ENCODE peak calls at places on chromosomes 7 and 10, in four cellular contexts. J, B, V and U are unnamed samples.

GRCh38 chr7:103317009-103317408 is 19.8 kb downstream of the PMPCB start:
- DNase-seq in J (no peak), B (no peak), V (no peak), U (no peak)

GRCh38 chr10:1368772-1369171 is 312.6 kb downstream of the WDR37 start:
- DNase-seq in J (peak), B (no peak), V (peak), U (peak)

GRCh38 chr7:99195867-99196266 is 12.0 kb downstream of the KPNA7 start:
- DNase-seq in J (no peak), B (no peak), V (no peak), U (no peak)

GRCh38 chr7:96927131-96927530 is 78.2 kb upstream of the DLX6 start:
- DNase-seq in J (no peak), B (no peak), V (no peak), U (no peak)

GRCh38 chr10:79604294-79604693 is 6.4 kb upstream of the SFTPA1 start:
- DNase-seq in J (no peak), B (no peak), V (no peak), U (no peak)

GRCh38 chr10:1631282-1631681 is 106.0 kb downstream of the ADARB2 start:
- DNase-seq in J (no peak), B (no peak), V (no peak), U (no peak)

GRCh38 chr10:87915406-87915805 is 52.0 kb downstream of the PTEN start:
- DNase-seq in J (no peak), B (no peak), V (no peak), U (no peak)

GRCh38 chr10:11576092-11576809 is 35.2 kb downstream of the USP6NL start:
- DNase-seq in J (no peak), B (no peak), V (no peak), U (no peak)

GRCh38 chr7:46360811-46361210 is 439.7 kb upstream of the IGFBP3 start:
- DNase-seq in J (no peak), B (no peak), V (no peak), U (no peak)

GRCh38 chr7:84085147-84085546 is 109.4 kb downstream of the SEMA3A start:
- DNase-seq in J (no peak), B (no peak), V (peak), U (no peak)

GRCh38 chr10:91238191-91238590 is 17.7 kb downstream of the PCGF5 start:
- DNase-seq in J (no peak), B (no peak), V (no peak), U (no peak)

GRCh38 chr10:68725016-68725415 is 4.0 kb downstream of the CCAR1 start:
- DNase-seq in J (no peak), B (no peak), V (no peak), U (no peak)

GRCh38 chr7:151461096-151461941 is 21.4 kb upstream of the CRYGN start:
- DNase-seq in J (no peak), B (no peak), V (no peak), U (no peak)

GRCh38 chr7:151457534-151457933 is 17.6 kb upstream of the CRYGN start:
- DNase-seq in J (no peak), B (no peak), V (no peak), U (no peak)

GRCh38 chr7:151460474-151460855 is 20.5 kb upstream of the CRYGN start:
- DNase-seq in J (no peak), B (no peak), V (no peak), U (no peak)

GRCh38 chr7:151461942-151462230 is 21.9 kb upstream of the CRYGN start:
- DNase-seq in J (no peak), B (no peak), V (no peak), U (no peak)

DNA sequence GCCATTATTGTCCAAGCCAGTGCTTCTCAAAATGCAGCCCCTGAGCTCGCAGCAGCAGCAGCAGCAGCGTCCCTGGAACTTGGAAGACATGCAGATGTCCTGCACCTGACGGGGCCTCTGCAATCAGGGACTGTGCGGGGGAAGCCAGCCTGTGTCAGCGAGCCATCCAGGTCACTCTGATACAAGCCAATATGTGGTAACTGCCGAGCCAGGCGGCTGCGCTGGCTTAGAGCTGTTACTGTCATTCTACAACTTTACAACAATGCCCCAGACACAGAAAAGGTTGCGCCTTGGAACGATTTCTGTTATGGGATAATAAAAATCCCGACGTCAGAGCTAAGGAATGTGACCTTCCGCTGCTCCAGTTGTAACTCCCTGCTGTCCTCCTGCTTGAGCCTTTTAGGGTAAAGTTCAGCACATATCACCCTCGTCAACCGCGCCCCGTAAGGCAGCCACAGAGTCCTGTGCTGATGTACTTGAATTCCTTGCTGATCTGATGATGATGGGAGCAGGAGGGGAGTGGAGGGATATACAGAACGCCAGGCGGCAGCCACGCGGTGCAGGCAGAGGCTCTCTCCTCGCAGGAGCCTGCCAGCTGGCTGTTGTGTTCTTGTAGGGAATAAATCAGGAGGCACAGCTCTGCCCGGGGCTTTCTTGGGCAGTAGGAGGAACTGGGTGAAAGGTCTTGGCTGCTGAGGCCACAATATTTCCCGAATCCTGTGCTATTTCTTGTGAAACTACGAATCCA is 20.0 kb upstream of the CRYGN start:
- DNase-seq in J (no peak), B (no peak), V (peak), U (peak)
- TF ChIP-seq FOXM1 in J (no peak), B (no peak), V (no peak), U (no peak)

DNA sequence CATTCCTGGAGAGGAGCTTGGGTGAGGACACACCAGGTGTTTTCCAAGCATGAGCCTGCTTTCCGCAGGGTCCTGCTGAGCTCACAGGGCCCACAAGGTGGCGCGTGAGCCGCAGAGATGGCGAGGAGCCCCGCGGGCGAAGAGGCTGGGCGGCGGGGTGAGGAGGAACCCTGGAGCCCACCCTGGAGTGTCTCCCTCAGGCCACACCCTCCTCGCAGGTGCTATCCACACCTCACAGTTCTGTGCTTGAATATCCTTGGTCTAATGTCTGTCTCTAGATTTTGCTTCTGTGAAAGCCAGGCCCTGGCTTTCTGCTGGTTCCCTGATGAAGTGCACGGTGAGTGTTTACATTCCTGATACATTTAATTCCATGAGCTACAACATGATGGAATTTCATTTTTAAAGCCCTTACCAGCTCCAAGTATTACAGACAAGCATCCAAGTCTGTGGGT is 433.6 kb downstream of the ACTR3B start:
- DNase-seq in J (peak), B (no peak), V (peak), U (peak)
- TF ChIP-seq ZBTB33 in J (no peak), B (no peak), V (no peak), U (no peak)

GRCh38 chr7:17490825-17491224 is 192.4 kb downstream of the AHR start:
- DNase-seq in J (no peak), B (no peak), V (no peak), U (no peak)

GRCh38 chr7:17487343-17487742 is 188.9 kb downstream of the AHR start:
- DNase-seq in J (no peak), B (no peak), V (no peak), U (no peak)

GRCh38 chr7:17488829-17489228 is 190.4 kb downstream of the AHR start:
- DNase-seq in J (no peak), B (no peak), V (no peak), U (no peak)

GRCh38 chr7:17492437-17492836 is 194.0 kb downstream of the AHR start:
- DNase-seq in J (no peak), B (peak), V (no peak), U (no peak)

DNA sequence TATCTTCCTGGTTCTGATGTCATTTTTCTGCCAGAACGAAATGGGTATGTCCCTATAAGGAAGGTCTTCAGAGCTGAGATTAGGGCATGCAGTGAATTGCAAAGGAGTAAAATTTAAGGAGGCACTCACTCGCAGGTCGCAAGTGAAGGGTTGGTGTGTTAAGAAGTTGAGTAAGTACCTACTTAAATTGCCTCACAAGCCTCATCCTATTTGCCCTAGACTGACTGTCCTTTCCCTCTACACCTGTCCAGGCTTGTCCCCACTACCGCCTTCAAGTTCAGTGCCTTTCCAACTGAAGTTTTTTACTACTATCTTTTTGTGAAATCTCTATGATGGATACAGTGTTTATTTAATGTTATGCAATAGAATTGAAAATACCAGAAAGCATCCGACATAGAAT is 191.5 kb downstream of the AHR start:
- DNase-seq in J (no peak), B (no peak), V (no peak), U (no peak)
- TF ChIP-seq FOXM1 in J (no peak), B (no peak), V (no peak), U (no peak)

GRCh38 chr7:143512488-143513340 is 35.0 kb downstream of the TAS2R41 start:
- DNase-seq in J (no peak), B (no peak), V (no peak), U (no peak)

GRCh38 chr7:143514995-143515735 is 37.5 kb downstream of the TAS2R41 start:
- DNase-seq in J (no peak), B (no peak), V (no peak), U (no peak)

GRCh38 chr7:143514487-143514886 is 36.8 kb downstream of the TAS2R41 start:
- DNase-seq in J (no peak), B (no peak), V (no peak), U (no peak)

GRCh38 chr7:143510854-143511592 is 33.4 kb downstream of the TAS2R41 start:
- DNase-seq in J (no peak), B (no peak), V (no peak), U (no peak)

GRCh38 chr7:143511593-143512047 is 33.9 kb downstream of the TAS2R41 start:
- DNase-seq in J (no peak), B (no peak), V (no peak), U (no peak)
- TF ChIP-seq ZBTB33 in J (no peak), B (no peak), V (no peak), U (no peak)

DNA sequence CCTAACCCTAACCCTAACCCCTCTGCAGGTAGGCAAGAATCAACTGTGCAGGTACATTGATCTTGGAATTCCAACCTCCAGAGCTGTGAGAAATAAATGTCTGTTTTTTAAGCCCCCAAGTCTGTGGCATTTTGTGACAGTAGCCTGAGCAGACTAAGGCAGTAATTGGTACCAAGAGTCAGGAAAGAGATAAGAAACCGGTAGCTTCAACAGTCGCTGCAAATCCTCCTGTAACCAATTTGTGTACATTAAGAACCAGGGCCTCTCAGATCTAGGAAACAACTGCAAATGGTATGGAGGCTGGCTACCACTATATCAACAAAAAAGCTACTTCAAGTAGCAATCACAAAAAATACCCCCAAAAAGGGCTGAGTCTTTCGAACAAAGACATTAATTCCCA is 67.3 kb downstream of the DOCK4 start:
- DNase-seq in J (no peak), B (no peak), V (no peak), U (no peak)
- TF ChIP-seq FOXM1 in J (no peak), B (no peak), V (no peak), U (no peak)

DNA sequence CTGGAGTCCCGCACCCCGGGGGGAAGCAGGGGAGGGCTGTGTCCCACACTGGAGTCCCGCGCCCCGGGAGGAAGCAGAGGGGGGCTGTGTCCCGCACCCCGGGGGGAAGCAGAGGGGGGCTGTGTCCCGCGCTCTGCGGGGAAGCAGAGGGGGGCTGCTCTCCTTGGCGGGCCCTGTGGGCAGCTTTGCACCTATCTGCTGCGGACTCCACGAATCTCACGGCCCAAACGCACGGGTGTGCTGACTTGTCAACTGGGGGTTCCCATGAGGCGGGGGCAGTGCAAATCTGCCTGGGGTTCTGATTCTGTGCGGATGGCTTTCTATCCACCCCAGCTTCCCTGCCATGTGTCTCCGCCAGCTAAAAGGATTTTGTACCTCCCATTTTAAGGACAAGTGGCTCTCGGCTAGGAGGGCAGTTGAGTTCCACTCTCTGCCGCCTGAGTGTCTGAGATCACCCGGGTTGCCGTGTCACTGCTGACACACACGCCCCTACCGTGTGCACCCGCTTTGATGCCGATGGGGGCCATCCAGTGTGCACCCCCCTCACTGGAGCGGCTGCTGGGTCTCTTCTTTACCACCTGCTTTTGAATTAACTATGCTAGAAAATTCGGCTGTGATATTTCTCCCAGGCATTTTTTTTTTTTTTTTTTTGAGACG is 20.5 kb downstream of the GPER1 start:
- DNase-seq in J (no peak), B (no peak), V (no peak), U (no peak)
- TF ChIP-seq ZBTB33 in J (no peak), B (no peak), V (no peak), U (no peak)

GRCh38 chr10:110558034-110558433 is 9.5 kb upstream of the SMC3 start:
- DNase-seq in J (no peak), B (no peak), V (no peak), U (no peak)

GRCh38 chr10:110561292-110561691 is 6.2 kb upstream of the SMC3 start:
- DNase-seq in J (no peak), B (no peak), V (no peak), U (no peak)

GRCh38 chr10:110556993-110557601 is 10.4 kb upstream of the SMC3 start:
- DNase-seq in J (peak), B (no peak), V (peak), U (peak)

GRCh38 chr10:110562348-110562747 is 5.1 kb upstream of the SMC3 start:
- DNase-seq in J (no peak), B (no peak), V (no peak), U (no peak)

GRCh38 chr10:110560012-110560411 is 7.5 kb upstream of the SMC3 start:
- DNase-seq in J (no peak), B (no peak), V (no peak), U (no peak)
- TF ChIP-seq FOXM1 in J (no peak), B (no peak), V (no peak), U (no peak)